ENCODE peak calls at places on chromosomes 1 and 21, in eight cellular contexts. J, S, K, B, P, H, G and I are unnamed samples. For H3K9me3 and H3K4me1, the result is how much of the 10 kb centered on the place peaks cover.

GRCh38 chr1:85615536-85615935 is 35.0 kb downstream of the CCN1 start:
- DNase-seq in K (no peak), G (no peak), H (no peak), J (peak), S (no peak), B (no peak), P (no peak), I (no peak)

GRCh38 chr1:109208847-109209463 is 4.8 kb upstream of the SARS1 start:
- DNase-seq in J (peak), G (no peak), K (no peak), H (no peak), S (peak), P (no peak), B (peak), I (peak)

GRCh38 chr1:25896266-25896665 is 10.0 kb downstream of the STMN1 start:
- DNase-seq in B (peak), H (peak), K (no peak), J (no peak), P (no peak), S (peak), G (no peak), I (no peak)

GRCh38 chr1:207565546-207566468 is 69.8 kb downstream of the CR1 start:
- DNase-seq in B (peak), J (peak), S (peak), H (no peak), P (no peak), G (no peak), K (peak), I (peak)

GRCh38 chr21:16029065-16029464 is 299.3 kb downstream of the USP25 start:
- DNase-seq in J (no peak), G (no peak), P (no peak), S (no peak), K (no peak), B (no peak), H (no peak), I (no peak)

GRCh38 chr1:167631987-167632680 is 2.1 kb downstream of the RCSD1 start:
- DNase-seq in S (no peak), H (no peak), K (no peak), B (no peak), G (no peak), P (peak), J (no peak), I (no peak)

GRCh38 chr1:201608635-201609395 is 69.9 kb downstream of the NAV1 start:
- DNase-seq in H (peak), K (no peak), P (no peak), S (no peak), J (peak), B (peak), G (peak), I (no peak)

GRCh38 chr1:88302843-88303486 is 381.1 kb upstream of the PKN2 start:
- DNase-seq in S (peak), B (peak), P (no peak), H (peak), K (no peak), G (no peak), J (peak), I (no peak)

GRCh38 chr1:114002492-114003290 is 23.4 kb downstream of the OLFML3 start:
- DNase-seq in H (no peak), B (peak), J (peak), G (peak), P (no peak), S (no peak), K (no peak), I (no peak)

GRCh38 chr21:21715286-21715969 is 717.2 kb downstream of the NCAM2 start:
- DNase-seq in K (no peak), H (no peak), J (peak), S (peak), B (peak), P (no peak), G (no peak), I (no peak)

GRCh38 chr1:38891753-38892152 is 10.4 kb upstream of the GJA9 start:
- DNase-seq in P (peak), K (no peak), G (no peak), B (peak), H (no peak), J (no peak), S (peak), I (peak)

GRCh38 chr1:95117207-95118018 is at the start of gene TLCD4:
- DNase-seq in P (peak), B (peak), H (no peak), J (peak), G (peak), K (peak), S (peak), I (peak)

GRCh38 chr1:183416850-183417690 is 1.1 kb downstream of the NMNAT2 start:
- DNase-seq in G (peak), H (peak), B (peak), S (no peak), P (peak), K (no peak), J (peak), I (peak)

GRCh38 chr1:245571872-245572294 is 417.1 kb downstream of the KIF26B start:
- DNase-seq in J (no peak), K (no peak), G (no peak), H (no peak), P (no peak), S (no peak), B (no peak), I (no peak)

GRCh38 chr1:227428803-227429202 is 110.5 kb upstream of the CDC42BPA start:
- DNase-seq in S (peak), P (no peak), G (peak), B (no peak), H (peak), J (peak), K (no peak), I (no peak)

DNA sequence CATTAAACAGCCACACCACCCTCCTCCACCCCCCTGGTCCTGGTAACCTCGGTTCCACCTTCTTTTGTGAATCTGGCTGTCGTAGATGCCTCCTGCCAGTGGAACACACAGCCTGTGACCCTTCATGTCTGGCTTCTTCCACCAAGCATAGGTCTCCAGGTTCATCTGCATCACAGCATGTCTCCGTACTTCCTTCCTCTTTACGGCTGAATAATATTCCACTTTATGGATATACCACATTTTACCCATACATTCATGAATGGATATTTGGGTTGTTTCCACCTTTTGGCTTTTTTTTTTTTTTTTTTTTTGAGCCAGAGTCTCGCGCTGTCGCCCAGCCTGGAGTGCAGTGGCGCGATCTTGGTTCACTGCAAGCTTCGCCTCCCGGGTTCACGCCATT is 11.8 kb upstream of the CALML6 start:
- DNase-seq in P (no peak), S (no peak), H (no peak), B (no peak), J (no peak), K (no peak), G (no peak), I (no peak)
- H3K9me3 ChIP-seq in P (under half), S (under half), H (under half), B (under half), J (under half), K (under half), G (under half), I (under half)

GRCh38 chr21:35206141-35207125 is 157.3 kb upstream of the RUNX1 start:
- DNase-seq in P (peak), B (no peak), K (no peak), G (peak), S (no peak), H (peak), J (no peak), I (peak)

GRCh38 chr21:35210093-35210492 is 161.0 kb upstream of the RUNX1 start:
- DNase-seq in S (no peak), P (no peak), K (no peak), B (no peak), H (no peak), G (no peak), J (no peak), I (no peak)

GRCh38 chr21:35207322-35207721 is 158.2 kb upstream of the RUNX1 start:
- DNase-seq in H (no peak), J (no peak), P (no peak), B (peak), K (no peak), G (peak), S (no peak), I (no peak)

GRCh38 chr21:35208810-35209517 is 159.9 kb upstream of the RUNX1 start:
- DNase-seq in P (no peak), S (no peak), G (no peak), B (peak), K (no peak), H (no peak), J (peak), I (peak)

GRCh38 chr21:35208117-35208516 is 159.0 kb upstream of the RUNX1 start:
- DNase-seq in J (no peak), B (no peak), P (no peak), H (no peak), G (no peak), S (no peak), K (no peak), I (no peak)
- H3K4me1 ChIP-seq in J (under half), B (under half), P (under half), H (under half), G (under half), S (under half), K (under half), I (under half)

GRCh38 chr1:12594966-12595838 is 22.8 kb downstream of the DHRS3 start:
- DNase-seq in K (no peak), B (peak), G (peak), H (peak), S (peak), J (peak), P (no peak), I (peak)
- H3K9ac ChIP-seq in K (peak), B (peak), G (peak), H (peak), S (peak), J (peak), P (no peak), I (no peak)

DNA sequence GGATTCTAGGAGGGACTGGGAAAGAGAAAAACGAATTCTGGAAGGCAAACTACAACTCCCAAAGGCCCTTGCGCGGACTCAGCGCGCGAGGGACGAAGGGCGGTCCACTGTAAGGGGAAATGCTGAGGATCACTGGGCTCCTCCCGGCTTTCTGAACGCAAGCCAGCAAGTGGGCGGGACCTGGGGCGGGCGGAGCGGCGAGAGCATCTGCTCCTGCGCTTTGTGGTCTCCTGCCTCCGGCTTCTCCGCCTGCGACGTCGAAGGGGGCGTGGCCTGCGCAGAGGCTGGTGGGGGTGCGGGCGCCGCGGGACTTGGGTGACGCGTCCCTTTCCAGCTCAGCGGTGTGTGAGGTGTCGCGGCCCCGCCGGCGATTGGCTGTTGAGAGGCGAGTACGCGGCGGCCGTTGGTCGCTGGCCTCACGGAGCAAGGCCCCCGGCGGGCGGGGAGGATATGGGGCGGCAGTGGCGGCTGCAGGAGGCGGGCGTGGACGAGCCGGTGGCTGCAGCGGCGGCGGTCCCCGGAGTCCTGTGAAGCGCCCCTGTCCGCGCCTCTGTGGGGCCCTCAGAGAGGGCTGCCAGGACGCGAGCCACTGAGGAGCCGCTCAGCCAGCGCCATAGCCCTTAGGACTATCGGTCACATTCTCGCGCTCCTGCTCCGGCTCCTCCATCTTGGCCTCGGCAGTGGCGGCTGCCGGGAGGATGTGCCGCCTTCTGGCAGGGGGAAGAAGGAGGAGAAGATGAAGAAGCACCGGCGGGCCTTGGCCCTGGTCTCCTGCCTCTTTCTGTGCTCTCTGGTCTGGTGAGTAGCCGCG is at the start of gene SUCO:
- DNase-seq in S (peak), J (peak), K (peak), B (peak), H (peak), G (peak), P (peak), I (peak)
- H3K9me3 ChIP-seq in S (under half), J (under half), K (under half), B (under half), H (under half), G (under half), P (under half), I (under half)

GRCh38 chr1:32763221-32763620 is 53.9 kb downstream of the YARS1 start:
- DNase-seq in G (no peak), H (no peak), P (no peak), B (no peak), K (no peak), J (no peak), S (no peak), I (no peak)
- H3K4me1 ChIP-seq in G (under half), H (under half), P (under half), B (under half), K (half or more), J (under half), S (half or more), I (half or more)

GRCh38 chr1:214415131-214415530 is 134.2 kb downstream of the SMYD2 start:
- DNase-seq in S (no peak), H (no peak), K (no peak), G (no peak), J (no peak), B (no peak), P (no peak), I (peak)
- H3K9ac ChIP-seq in S (no peak), H (no peak), K (no peak), G (no peak), J (no peak), B (no peak), P (no peak), I (peak)

GRCh38 chr1:166511754-166512153 is 327.5 kb upstream of the POGK start:
- DNase-seq in G (no peak), S (peak), K (no peak), J (no peak), B (peak), P (no peak), H (no peak), I (peak)

DNA sequence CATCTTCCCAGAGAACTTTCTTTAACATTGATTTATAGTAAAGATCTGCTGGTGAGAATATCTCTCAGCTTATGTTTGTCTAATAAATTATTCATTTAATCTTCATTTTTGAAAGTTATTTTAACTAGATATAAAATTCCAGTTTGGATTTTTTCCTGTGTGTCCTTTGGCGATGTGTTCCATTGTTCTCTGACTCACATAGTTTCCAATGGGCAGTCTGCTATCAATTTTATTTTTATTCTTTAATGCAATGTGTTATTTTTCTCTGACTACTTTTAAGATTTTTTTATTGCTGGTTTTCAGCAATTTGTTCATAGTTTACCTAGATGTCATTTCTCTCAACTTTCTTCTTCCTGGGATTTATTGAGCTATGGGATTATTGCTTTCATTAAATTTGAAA is 325.2 kb upstream of the POGK start:
- DNase-seq in S (no peak), K (no peak), H (no peak), G (no peak), B (no peak), J (no peak), P (no peak), I (no peak)
- H3K9me3 ChIP-seq in S (under half), K (under half), H (under half), G (under half), B (under half), J (under half), P (under half), I (under half)

GRCh38 chr1:226212545-226212944 is 10.9 kb upstream of the MIXL1 start:
- DNase-seq in G (no peak), P (no peak), B (no peak), J (no peak), S (no peak), H (no peak), K (no peak), I (no peak)

GRCh38 chr1:226220473-226221189 is 2.8 kb upstream of the MIXL1 start:
- DNase-seq in S (no peak), G (no peak), P (peak), K (no peak), J (no peak), H (no peak), B (no peak), I (no peak)

GRCh38 chr1:226215239-226215638 is 8.2 kb upstream of the MIXL1 start:
- DNase-seq in G (no peak), J (no peak), P (no peak), S (no peak), B (no peak), H (no peak), K (no peak), I (no peak)

GRCh38 chr1:226216056-226216455 is 7.4 kb upstream of the MIXL1 start:
- DNase-seq in B (no peak), G (no peak), K (no peak), J (no peak), H (no peak), S (no peak), P (no peak), I (no peak)

GRCh38 chr1:226217273-226217672 is 6.2 kb upstream of the MIXL1 start:
- DNase-seq in H (no peak), J (peak), P (no peak), K (no peak), G (no peak), S (no peak), B (no peak), I (no peak)
- H3K4me1 ChIP-seq in H (under half), J (under half), P (under half), K (under half), G (under half), S (under half), B (under half), I (under half)

GRCh38 chr1:60572378-60572777 is 498.8 kb upstream of the C1orf87 start:
- DNase-seq in H (no peak), K (no peak), B (no peak), G (no peak), J (no peak), P (no peak), S (no peak), I (no peak)

GRCh38 chr1:60575326-60575874 is 501.8 kb upstream of the C1orf87 start:
- DNase-seq in G (no peak), B (no peak), H (no peak), J (no peak), K (no peak), P (no peak), S (no peak), I (no peak)

GRCh38 chr1:60571811-60572210 is 498.2 kb upstream of the C1orf87 start:
- DNase-seq in P (no peak), B (no peak), K (no peak), J (peak), S (peak), G (no peak), H (no peak), I (peak)

GRCh38 chr1:60573726-60574409 is 500.3 kb upstream of the C1orf87 start:
- DNase-seq in H (peak), B (peak), P (no peak), S (peak), K (peak), G (peak), J (peak), I (peak)

GRCh38 chr1:60573121-60573520 is 499.6 kb upstream of the C1orf87 start:
- DNase-seq in P (no peak), J (peak), S (peak), K (no peak), B (no peak), G (no peak), H (peak), I (peak)
- H3K9ac ChIP-seq in P (no peak), J (no peak), S (peak), K (no peak), B (no peak), G (no peak), H (no peak), I (no peak)

GRCh38 chr21:45390831-45391742 is 13.9 kb upstream of the COL18A1 start:
- DNase-seq in P (no peak), G (peak), H (no peak), K (no peak), B (no peak), J (no peak), S (no peak), I (no peak)

GRCh38 chr21:45391743-45392079 is 13.3 kb upstream of the COL18A1 start:
- DNase-seq in G (no peak), J (no peak), S (no peak), H (no peak), K (no peak), B (no peak), P (no peak), I (no peak)

GRCh38 chr21:45393021-45393420 is 11.9 kb upstream of the COL18A1 start:
- DNase-seq in G (peak), P (no peak), B (no peak), K (no peak), J (no peak), S (no peak), H (no peak), I (no peak)

GRCh38 chr21:45393833-45394638 is 10.9 kb upstream of the COL18A1 start:
- DNase-seq in S (no peak), P (no peak), K (no peak), B (no peak), J (no peak), H (no peak), G (peak), I (no peak)

GRCh38 chr21:45392206-45392971 is 12.6 kb upstream of the COL18A1 start:
- DNase-seq in B (no peak), S (no peak), H (no peak), J (no peak), G (peak), P (no peak), K (no peak), I (no peak)
- H3K9me3 ChIP-seq in B (under half), S (under half), H (under half), J (under half), G (under half), P (under half), K (under half), I (under half)